ENCODE peak calls at places on chromosomes 7 and 10, in nine cellular contexts. Q is cardiac fibroblast, C is OCI-LY7, O is gastrocnemius medialis, S is retinal pigment epithelial cell, F is ascending aorta, Y is astrocyte, P is A549, H is HCT116. T is an unnamed sample.
A peak's percentile ranks its signal among the peaks of the same experiment; 100 is the strongest.

GRCh38 chr7:71612892-71613291 is 480.9 kb downstream of the GALNT17 start:
- DNase-seq in Q (no peak), C (no peak), O (no peak), S (no peak), F (no peak), Y (no peak), P (no peak), H (no peak), T (no peak)

GRCh38 chr10:71666607-71667373 is 52.8 kb downstream of the C10orf105 start:
- DNase-seq in Q (no peak), C (no peak), O (no peak), S (no peak), F (no peak), Y (peak; percentile 5), P (no peak), H (no peak), T (no peak)

GRCh38 chr10:130226012-130226411 is 89.8 kb downstream of the GLRX3 start:
- DNase-seq in Q (no peak), C (no peak), O (no peak), S (no peak), F (no peak), Y (no peak), P (no peak), H (no peak), T (no peak)

GRCh38 chr7:42606217-42606905 is 305.5 kb downstream of the C7orf25 start:
- DNase-seq in Q (no peak), C (no peak), O (no peak), S (no peak), F (no peak), Y (no peak), P (no peak), H (no peak), T (no peak)

GRCh38 chr7:99997545-99998137 is 17.8 kb upstream of the ZKSCAN1 start:
- DNase-seq in Q (peak; percentile 38), C (no peak), O (peak; percentile 25), S (no peak), F (no peak), Y (no peak), P (no peak), H (no peak), T (peak; percentile 19)

GRCh38 chr7:8831386-8831785 is 398.0 kb downstream of the NXPH1 start:
- DNase-seq in Q (no peak), C (no peak), O (no peak), S (peak; percentile 81), F (no peak), Y (peak; percentile 30), P (no peak), H (no peak), T (no peak)

GRCh38 chr7:32881074-32881982 is 10.2 kb downstream of the KBTBD2 start:
- DNase-seq in Q (no peak), C (no peak), O (no peak), S (no peak), F (no peak), Y (peak; percentile 41), P (no peak), H (no peak), T (no peak)

GRCh38 chr7:7566651-7567611 is at the start of gene MIOS:
- DNase-seq in Q (peak; percentile 82), C (peak; percentile 83), O (peak; percentile 90), S (peak; percentile 13), F (peak; percentile 10), Y (peak; percentile 50), P (peak; percentile 88), H (peak; percentile 67), T (peak; percentile 95)

GRCh38 chr10:54203426-54203825 is 597.6 kb downstream of the PCDH15 start:
- DNase-seq in Q (no peak), C (no peak), O (no peak), S (no peak), F (no peak), Y (no peak), P (no peak), H (no peak), T (no peak)

GRCh38 chr10:74118794-74119193 is 31.8 kb downstream of the AP3M1 start:
- DNase-seq in Q (no peak), C (no peak), O (peak; percentile 30), S (no peak), F (no peak), Y (no peak), P (peak; percentile 21), H (peak; percentile 18), T (no peak)

GRCh38 chr10:112985701-112986510 is 35.9 kb downstream of the TCF7L2 start:
- DNase-seq in Q (peak; percentile 69), C (peak; percentile 2), O (no peak), S (no peak), F (no peak), Y (peak; percentile 83), P (no peak), H (no peak), T (no peak)

GRCh38 chr7:822692-823276 is 9.5 kb upstream of the SUN1 start:
- DNase-seq in Q (no peak), C (no peak), O (no peak), S (no peak), F (no peak), Y (no peak), P (no peak), H (no peak), T (no peak)

DNA sequence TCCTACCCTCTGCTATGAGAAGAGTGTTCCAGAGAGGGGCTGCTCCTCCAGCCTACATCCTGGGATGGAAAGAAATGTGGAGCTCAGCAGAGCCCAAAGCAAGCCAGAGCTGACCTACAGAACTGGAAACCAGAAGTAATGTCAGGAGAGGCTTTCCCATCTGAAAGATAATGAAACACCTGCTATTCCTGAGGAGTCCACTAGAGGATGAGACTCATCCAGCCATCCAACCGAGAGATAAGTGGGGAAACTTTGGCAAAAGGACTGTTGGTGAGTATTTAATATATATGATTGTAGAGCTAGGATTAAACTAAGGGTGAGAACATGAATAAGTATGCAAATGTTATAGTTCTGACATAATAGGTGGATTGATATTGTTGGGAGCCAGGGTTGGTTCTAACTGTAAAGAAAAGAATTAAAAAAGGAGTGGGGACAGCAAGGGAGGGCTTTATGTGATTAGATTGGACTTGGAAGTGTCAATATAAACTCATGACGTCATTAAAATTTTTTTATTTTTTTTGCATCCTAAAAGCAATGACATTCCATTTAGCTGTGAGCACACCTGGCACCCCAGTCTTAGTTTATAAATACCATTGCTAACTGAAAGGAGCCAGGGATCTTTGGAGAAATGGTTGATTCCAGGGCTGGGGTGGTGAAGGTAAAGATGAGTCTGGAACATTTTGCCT is 312.8 kb upstream of the NFE2L3 start:
- DNase-seq in Q (no peak), C (no peak), O (no peak), S (no peak), F (no peak), Y (no peak), P (no peak), H (no peak), T (no peak)
- TF ChIP-seq CTCF in Q (peak; percentile 48), C (peak; percentile 67), O (peak; percentile 46), S (peak; percentile 45), F (peak; percentile 11), Y (peak; percentile 40), P (no peak), H (peak; percentile 57), T (peak; percentile 63)

DNA sequence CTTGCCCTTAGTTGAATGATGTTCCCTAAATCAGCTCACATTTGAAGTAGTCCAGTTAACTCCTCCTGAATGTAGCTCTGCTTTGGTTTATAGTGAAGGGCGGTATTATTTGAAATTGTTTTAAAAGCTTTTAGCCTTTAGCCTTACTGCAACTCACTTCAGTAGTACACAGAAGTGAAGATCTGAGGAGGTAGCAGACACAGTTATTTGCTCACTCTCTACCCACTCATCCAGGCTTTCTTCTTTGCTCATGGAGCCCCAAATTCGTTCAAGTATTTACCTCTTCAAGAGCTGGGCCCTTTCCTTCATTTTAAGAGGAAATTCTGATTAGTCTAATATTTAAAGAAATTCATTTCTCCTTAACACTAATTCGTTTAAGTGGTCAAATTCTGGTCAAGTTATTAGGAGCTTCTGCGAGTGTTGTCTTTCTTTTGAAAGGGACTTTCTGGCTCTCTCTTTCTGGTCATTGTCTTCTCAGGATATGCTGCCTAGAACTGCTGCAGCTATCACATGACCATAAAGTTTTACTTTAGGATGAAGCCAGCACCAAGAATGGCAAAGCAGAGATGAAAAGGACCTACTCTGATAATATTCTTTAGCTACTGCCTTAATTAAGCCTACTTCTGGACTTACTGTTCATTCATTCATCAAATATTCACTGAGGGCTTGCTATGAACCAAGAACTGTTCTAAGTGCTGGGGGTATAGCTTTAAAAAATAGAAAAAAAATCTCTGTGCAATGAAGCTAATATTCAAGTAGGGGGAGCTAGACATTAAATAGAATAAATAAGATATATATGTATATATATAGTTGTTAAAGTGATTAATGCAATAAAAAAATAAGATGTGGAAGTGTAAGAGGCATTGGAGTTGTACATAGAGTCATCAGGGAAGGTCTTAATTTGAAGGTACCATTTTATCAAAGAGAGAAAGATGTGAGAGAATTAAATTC is 180.9 kb upstream of the AGR3 start:
- DNase-seq in Q (peak; percentile 41), C (no peak), O (no peak), S (no peak), F (no peak), Y (no peak), P (no peak), H (no peak), T (no peak)
- TF ChIP-seq CTCF in Q (peak; percentile 21), C (peak; percentile 36), O (no peak), S (peak; percentile 40), F (no peak), Y (no peak), P (peak; percentile 35), H (peak; percentile 16), T (peak; percentile 40)

DNA sequence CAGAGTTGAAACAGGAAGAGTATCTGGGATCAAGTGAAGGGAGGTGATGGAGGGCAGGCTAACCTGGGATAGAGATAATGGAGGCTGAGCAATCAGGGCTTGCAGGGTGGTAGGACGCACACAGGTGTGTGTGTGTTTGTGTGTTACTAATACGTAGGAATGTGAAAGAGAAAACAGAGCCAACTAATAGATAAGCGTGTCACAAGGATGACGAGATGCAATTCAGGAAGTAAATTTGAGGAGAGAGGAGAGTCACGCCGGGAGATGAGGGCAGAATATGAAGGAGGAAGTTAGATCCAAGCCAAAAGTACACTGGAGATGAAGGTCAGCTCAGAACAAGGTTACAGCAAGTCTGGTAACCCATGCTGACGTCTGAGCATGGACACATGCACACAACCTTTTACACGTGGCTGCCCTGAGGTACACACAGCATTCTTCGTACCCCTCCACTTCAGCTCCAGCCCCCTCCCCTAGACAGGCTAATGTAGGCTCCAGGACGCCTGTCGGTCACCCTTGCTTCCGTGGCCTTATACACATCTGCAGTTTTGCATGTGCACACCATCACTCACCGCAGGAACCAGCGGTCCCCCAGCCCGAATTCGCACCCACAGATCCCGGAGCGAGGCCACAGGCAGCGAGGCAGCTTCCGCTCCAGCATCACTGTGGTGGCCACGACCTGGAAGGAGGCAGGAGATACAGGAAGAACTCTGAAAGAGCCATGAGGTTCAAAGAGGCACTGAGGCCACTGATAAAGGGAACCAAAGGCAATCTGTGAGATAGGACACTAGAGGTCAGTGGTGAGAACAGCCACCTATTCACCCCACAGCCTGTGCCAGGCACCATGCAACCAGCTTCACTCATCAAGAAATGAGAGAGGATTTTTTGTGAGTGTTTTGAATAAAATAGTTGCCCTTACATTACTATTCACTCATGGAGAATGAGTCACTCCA is 23.7 kb upstream of the TRPV6 start:
- DNase-seq in Q (no peak), C (peak; percentile 23), O (no peak), S (peak; percentile 2), F (no peak), Y (no peak), P (peak; percentile 70), H (peak; percentile 18), T (peak; percentile 34)
- TF ChIP-seq CTCF in Q (peak; percentile 7), C (peak; percentile 73), O (no peak), S (peak; percentile 7), F (no peak), Y (no peak), P (peak; percentile 34), H (peak; percentile 69), T (no peak)

DNA sequence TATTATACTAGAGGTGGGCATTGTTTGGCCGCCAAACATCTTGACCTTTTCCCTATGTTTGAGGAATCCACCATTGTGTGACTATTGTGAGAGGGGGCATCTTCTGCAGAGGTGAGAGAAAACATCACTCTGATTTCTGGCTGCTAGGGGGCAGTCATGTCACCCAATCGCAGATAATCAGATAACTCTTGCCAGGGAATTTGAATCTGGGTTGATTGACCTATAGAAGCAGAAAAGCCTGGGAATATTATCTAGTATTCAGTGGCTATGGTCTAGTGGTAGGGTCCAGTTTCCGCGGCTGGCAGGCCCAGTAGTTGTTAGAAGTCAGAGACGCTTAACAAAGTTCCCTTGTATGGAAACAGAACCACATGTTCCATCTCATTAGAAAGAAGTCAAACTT is 808.5 kb downstream of the PHTF2 start:
- DNase-seq in Q (no peak), C (peak; percentile 3), O (no peak), S (no peak), F (no peak), Y (no peak), P (no peak), H (no peak), T (peak; percentile 2)
- TF ChIP-seq CTCF in Q (peak; percentile 30), C (peak; percentile 68), O (no peak), S (peak; percentile 55), F (no peak), Y (no peak), P (no peak), H (peak; percentile 49), T (no peak)